ENCODE peak calls at places on chromosomes 3 and 15, in ten cellular contexts. One of them, this sample, is unnamed.

GRCh38 chr3:149432149-149432548 is 42.3 kb upstream of the TM4SF4 start:
- DNase-seq in EH: no peak
- DNase-seq in fibroblast of pulmonary artery: no peak
- DNase-seq in GM13976: no peak
- DNase-seq in activated gamma-delta T cell treated with Interleukin-2 at 50 U/mL for 16 hours: no peak
- DNase-seq in nucleus accumbens: no peak
- DNase-seq in HTR-8/SVneo: no peak
- DNase-seq in activated CD8-positive, alpha-beta memory T cell treated with anti-CD3 and anti-CD28 coated beads for 24 hours: no peak
- DNase-seq in stimulated activated CD8-positive, alpha-beta memory T cell treated with anti-CD3 and anti-CD28 coated beads, Interleukin-4, amount 100 ng/mL, for 24 hours: no peak
- DNase-seq in neural crest cell: no peak
- DNase-seq in this sample: no peak

GRCh38 chr3:107798381-107798780 is 275.6 kb downstream of the BBX start:
- DNase-seq in EH: peak
- DNase-seq in fibroblast of pulmonary artery: peak
- DNase-seq in GM13976: no peak
- DNase-seq in activated gamma-delta T cell treated with Interleukin-2 at 50 U/mL for 16 hours: no peak
- DNase-seq in nucleus accumbens: no peak
- DNase-seq in HTR-8/SVneo: no peak
- DNase-seq in activated CD8-positive, alpha-beta memory T cell treated with anti-CD3 and anti-CD28 coated beads for 24 hours: no peak
- DNase-seq in stimulated activated CD8-positive, alpha-beta memory T cell treated with anti-CD3 and anti-CD28 coated beads, Interleukin-4, amount 100 ng/mL, for 24 hours: no peak
- DNase-seq in neural crest cell: no peak
- DNase-seq in this sample: no peak

GRCh38 chr15:70523192-70523591 is 240.2 kb downstream of the UACA start:
- DNase-seq in EH: no peak
- DNase-seq in fibroblast of pulmonary artery: no peak
- DNase-seq in GM13976: no peak
- DNase-seq in activated gamma-delta T cell treated with Interleukin-2 at 50 U/mL for 16 hours: no peak
- DNase-seq in nucleus accumbens: no peak
- DNase-seq in HTR-8/SVneo: no peak
- DNase-seq in activated CD8-positive, alpha-beta memory T cell treated with anti-CD3 and anti-CD28 coated beads for 24 hours: no peak
- DNase-seq in stimulated activated CD8-positive, alpha-beta memory T cell treated with anti-CD3 and anti-CD28 coated beads, Interleukin-4, amount 100 ng/mL, for 24 hours: no peak
- DNase-seq in neural crest cell: no peak
- DNase-seq in this sample: no peak

GRCh38 chr3:47594792-47595191 is 16.1 kb upstream of the CSPG5 start:
- DNase-seq in EH: no peak
- DNase-seq in fibroblast of pulmonary artery: no peak
- DNase-seq in GM13976: no peak
- DNase-seq in activated gamma-delta T cell treated with Interleukin-2 at 50 U/mL for 16 hours: no peak
- DNase-seq in nucleus accumbens: no peak
- DNase-seq in HTR-8/SVneo: no peak
- DNase-seq in activated CD8-positive, alpha-beta memory T cell treated with anti-CD3 and anti-CD28 coated beads for 24 hours: no peak
- DNase-seq in stimulated activated CD8-positive, alpha-beta memory T cell treated with anti-CD3 and anti-CD28 coated beads, Interleukin-4, amount 100 ng/mL, for 24 hours: no peak
- DNase-seq in neural crest cell: no peak
- DNase-seq in this sample: no peak

GRCh38 chr3:41701196-41701698 is 260.7 kb downstream of the ULK4 start:
- DNase-seq in EH: no peak
- DNase-seq in fibroblast of pulmonary artery: no peak
- DNase-seq in GM13976: no peak
- DNase-seq in activated gamma-delta T cell treated with Interleukin-2 at 50 U/mL for 16 hours: no peak
- DNase-seq in nucleus accumbens: no peak
- DNase-seq in HTR-8/SVneo: no peak
- DNase-seq in activated CD8-positive, alpha-beta memory T cell treated with anti-CD3 and anti-CD28 coated beads for 24 hours: no peak
- DNase-seq in stimulated activated CD8-positive, alpha-beta memory T cell treated with anti-CD3 and anti-CD28 coated beads, Interleukin-4, amount 100 ng/mL, for 24 hours: no peak
- DNase-seq in neural crest cell: no peak
- DNase-seq in this sample: no peak

GRCh38 chr3:31462050-31462569 is 70.6 kb upstream of the STT3B start:
- DNase-seq in EH: no peak
- DNase-seq in fibroblast of pulmonary artery: peak
- DNase-seq in GM13976: peak
- DNase-seq in activated gamma-delta T cell treated with Interleukin-2 at 50 U/mL for 16 hours: peak
- DNase-seq in nucleus accumbens: no peak
- DNase-seq in HTR-8/SVneo: no peak
- DNase-seq in activated CD8-positive, alpha-beta memory T cell treated with anti-CD3 and anti-CD28 coated beads for 24 hours: peak
- DNase-seq in stimulated activated CD8-positive, alpha-beta memory T cell treated with anti-CD3 and anti-CD28 coated beads, Interleukin-4, amount 100 ng/mL, for 24 hours: no peak
- DNase-seq in neural crest cell: no peak
- DNase-seq in this sample: peak

GRCh38 chr3:134359121-134360010 is 14.9 kb downstream of the AMOTL2 start:
- DNase-seq in EH: peak
- DNase-seq in fibroblast of pulmonary artery: no peak
- DNase-seq in GM13976: no peak
- DNase-seq in activated gamma-delta T cell treated with Interleukin-2 at 50 U/mL for 16 hours: no peak
- DNase-seq in nucleus accumbens: no peak
- DNase-seq in HTR-8/SVneo: no peak
- DNase-seq in activated CD8-positive, alpha-beta memory T cell treated with anti-CD3 and anti-CD28 coated beads for 24 hours: no peak
- DNase-seq in stimulated activated CD8-positive, alpha-beta memory T cell treated with anti-CD3 and anti-CD28 coated beads, Interleukin-4, amount 100 ng/mL, for 24 hours: no peak
- DNase-seq in neural crest cell: no peak
- DNase-seq in this sample: no peak

GRCh38 chr15:73368301-73369072 is at the start of gene HCN4:
- DNase-seq in EH: no peak
- DNase-seq in fibroblast of pulmonary artery: no peak
- DNase-seq in GM13976: no peak
- DNase-seq in activated gamma-delta T cell treated with Interleukin-2 at 50 U/mL for 16 hours: no peak
- DNase-seq in nucleus accumbens: no peak
- DNase-seq in HTR-8/SVneo: peak
- DNase-seq in activated CD8-positive, alpha-beta memory T cell treated with anti-CD3 and anti-CD28 coated beads for 24 hours: no peak
- DNase-seq in stimulated activated CD8-positive, alpha-beta memory T cell treated with anti-CD3 and anti-CD28 coated beads, Interleukin-4, amount 100 ng/mL, for 24 hours: no peak
- DNase-seq in neural crest cell: peak
- DNase-seq in this sample: peak

GRCh38 chr3:152835311-152836102 is 576 bp downstream of the P2RY1 start:
- DNase-seq in EH: peak
- DNase-seq in fibroblast of pulmonary artery: peak
- DNase-seq in GM13976: peak
- DNase-seq in activated gamma-delta T cell treated with Interleukin-2 at 50 U/mL for 16 hours: no peak
- DNase-seq in nucleus accumbens: peak
- DNase-seq in HTR-8/SVneo: peak
- DNase-seq in activated CD8-positive, alpha-beta memory T cell treated with anti-CD3 and anti-CD28 coated beads for 24 hours: peak
- DNase-seq in stimulated activated CD8-positive, alpha-beta memory T cell treated with anti-CD3 and anti-CD28 coated beads, Interleukin-4, amount 100 ng/mL, for 24 hours: no peak
- DNase-seq in neural crest cell: peak
- DNase-seq in this sample: peak